ENCODE peak calls at places on chromosomes 2 and 18, in five cellular contexts. E is NCI-H2029; T is activated naive CD4-positive, alpha-beta T cell treated with anti-CD3 and anti-CD28 coated beads, Interleukin-2, amount 10 ng/mL, durations not matched to agents 7 days and 5 days; Q is hypothalamus; J is GM18507. K is an unnamed sample.

GRCh38 chr2:172726172-172726735 is 9.4 kb upstream of the RAPGEF4 start:
- DNase-seq in E (no peak), T (no peak), Q (no peak), J (no peak), K (no peak)

GRCh38 chr2:28895189-28895893 is 874 bp downstream of the WDR43 start:
- DNase-seq in E (peak), T (peak), Q (peak), J (peak), K (no peak)

GRCh38 chr18:12247946-12248345 is 6.2 kb upstream of the CIDEA start:
- DNase-seq in E (no peak), T (no peak), Q (no peak), J (no peak), K (no peak)

GRCh38 chr2:144713410-144713809 is 193.5 kb upstream of the ZEB2 start:
- DNase-seq in E (no peak), T (no peak), Q (no peak), J (no peak), K (no peak)

GRCh38 chr2:20050104-20050711 is 1.2 kb downstream of the LAPTM4A start:
- DNase-seq in E (peak), T (peak), Q (no peak), J (no peak), K (peak)

GRCh38 chr2:221911890-221912289 is 339.8 kb upstream of the EPHA4 start:
- DNase-seq in E (no peak), T (no peak), Q (no peak), J (no peak), K (no peak)

GRCh38 chr2:5227062-5227699 is 465.0 kb upstream of the SOX11 start:
- DNase-seq in E (no peak), T (no peak), Q (no peak), J (no peak), K (no peak)

GRCh38 chr2:86598966-86599365 is 24.7 kb downstream of the RNF103 start:
- DNase-seq in E (no peak), T (no peak), Q (no peak), J (no peak), K (no peak)

GRCh38 chr2:194567661-194568017 is 1089.4 kb upstream of the SLC39A10 start:
- DNase-seq in E (no peak), T (no peak), Q (no peak), J (no peak), K (no peak)

GRCh38 chr18:70337139-70337972 is 48.5 kb downstream of the SOCS6 start:
- DNase-seq in E (no peak), T (no peak), Q (no peak), J (no peak), K (peak)

GRCh38 chr2:201257381-201257940 is 2.9 kb upstream of the CASP8 start:
- DNase-seq in E (peak), T (peak), Q (no peak), J (no peak), K (no peak)

GRCh38 chr2:167787021-167787420 is 460.4 kb downstream of the STK39 start:
- DNase-seq in E (no peak), T (no peak), Q (no peak), J (no peak), K (no peak)

GRCh38 chr18:47382171-47382570 is 130.7 kb upstream of the SKOR2 start:
- DNase-seq in E (no peak), T (no peak), Q (no peak), J (no peak), K (no peak)

GRCh38 chr2:96869824-96870630 is at the start of gene SEMA4C:
- DNase-seq in E (no peak), T (peak), Q (peak), J (no peak), K (no peak)

GRCh38 chr18:60040966-60041365 is 141.2 kb downstream of the PMAIP1 start:
- DNase-seq in E (no peak), T (no peak), Q (no peak), J (no peak), K (no peak)

GRCh38 chr2:233865838-233866237 is 2.3 kb downstream of the MSL3B start:
- DNase-seq in E (no peak), T (no peak), Q (no peak), J (no peak), K (no peak)

GRCh38 chr2:20634430-20635095 is 16.3 kb downstream of the HS1BP3 start:
- DNase-seq in E (no peak), T (no peak), Q (no peak), J (no peak), K (peak)

GRCh38 chr2:128714861-128715312 is 396.2 kb upstream of the HS6ST1 start:
- DNase-seq in E (no peak), T (no peak), Q (no peak), J (no peak), K (no peak)

GRCh38 chr2:238060096-238060541 is 682 bp upstream of the SCLY start:
- DNase-seq in E (no peak), T (no peak), Q (no peak), J (no peak), K (no peak)

GRCh38 chr2:15622614-15623480 is 31.2 kb downstream of the DDX1 start:
- DNase-seq in E (no peak), T (no peak), Q (no peak), J (no peak), K (no peak)

GRCh38 chr2:8570637-8571036 is 111.2 kb upstream of the ID2 start:
- DNase-seq in E (no peak), T (no peak), Q (no peak), J (no peak), K (no peak)

GRCh38 chr2:32061973-32062861 is 1.1 kb upstream of the SPAST start:
- DNase-seq in E (peak), T (no peak), Q (peak), J (no peak), K (no peak)

GRCh38 chr2:20676353-20677215 is 9.6 kb downstream of the GDF7 start:
- DNase-seq in E (no peak), T (no peak), Q (no peak), J (no peak), K (no peak)

GRCh38 chr2:127052771-127053691 is 53.9 kb downstream of the BIN1 start:
- DNase-seq in E (no peak), T (no peak), Q (no peak), J (no peak), K (no peak)

GRCh38 chr2:156512451-156512850 is 76.3 kb downstream of the GPD2 start:
- DNase-seq in E (no peak), T (no peak), Q (no peak), J (no peak), K (no peak)

GRCh38 chr2:201261471-201261870 is 1.1 kb downstream of the CASP8 start:
- DNase-seq in E (no peak), T (peak), Q (no peak), J (no peak), K (no peak)

GRCh38 chr2:9166579-9167392 is 39.8 kb upstream of the ASAP2 start:
- DNase-seq in E (no peak), T (no peak), Q (no peak), J (no peak), K (no peak)

GRCh38 chr2:192515937-192516336 is 321.2 kb upstream of the TMEFF2 start:
- DNase-seq in E (no peak), T (no peak), Q (no peak), J (no peak), K (no peak)

GRCh38 chr18:25298853-25299274 is 53.1 kb downstream of the ZNF521 start:
- DNase-seq in E (no peak), T (no peak), Q (no peak), J (no peak), K (peak)

GRCh38 chr2:140761807-140762206 is 1369.0 kb downstream of the LRP1B start:
- DNase-seq in E (no peak), T (no peak), Q (no peak), J (no peak), K (no peak)

GRCh38 chr2:220533485-220533884 is 906.1 kb downstream of the SLC4A3 start:
- DNase-seq in E (no peak), T (no peak), Q (no peak), J (no peak), K (peak)

GRCh38 chr2:215753808-215754207 is 259.5 kb downstream of the MREG start:
- DNase-seq in E (no peak), T (no peak), Q (no peak), J (no peak), K (no peak)

GRCh38 chr18:68660355-68661183 is 54.3 kb downstream of the TMX3 start:
- DNase-seq in E (no peak), T (no peak), Q (no peak), J (no peak), K (peak)

GRCh38 chr18:9091066-9091476 is 11.4 kb upstream of the NDUFV2 start:
- DNase-seq in E (no peak), T (peak), Q (no peak), J (no peak), K (no peak)

GRCh38 chr2:230913812-230914211 is 11.2 kb downstream of the GPR55 start:
- DNase-seq in E (no peak), T (peak), Q (no peak), J (no peak), K (no peak)

GRCh38 chr2:239871481-239872435 is 153.4 kb downstream of the NDUFA10 start:
- DNase-seq in E (no peak), T (no peak), Q (no peak), J (no peak), K (no peak)

GRCh38 chr2:25000503-25001328 is 29.0 kb upstream of the DNAJC27 start:
- DNase-seq in E (no peak), T (no peak), Q (no peak), J (no peak), K (no peak)

K was measured in fibroblast of the conjunctiva.